ENCODE peak calls at places on chromosome 11, in five cellular contexts. A is upper lobe of left lung, I is adrenal gland, L is stomach, T is ovary. G is an unnamed sample.

GRCh38 chr11:130606781-130607511 is 158.5 kb downstream of the ADAMTS15 start:
- DNase-seq in A (no peak), I (no peak), L (no peak), T (peak), G (no peak)

GRCh38 chr11:95297680-95298452 is 66.9 kb upstream of the SESN3 start:
- DNase-seq in A (no peak), I (no peak), L (no peak), T (no peak), G (no peak)

GRCh38 chr11:87849216-87849615 is 326.0 kb downstream of the RAB38 start:
- DNase-seq in A (no peak), I (no peak), L (no peak), T (no peak), G (no peak)

GRCh38 chr11:69711824-69712801 is 8.3 kb upstream of the FGF19 start:
- DNase-seq in A (no peak), I (no peak), L (no peak), T (no peak), G (no peak)

GRCh38 chr11:97140885-97141494 is 751.2 kb downstream of the JRKL start:
- DNase-seq in A (no peak), I (no peak), L (no peak), T (no peak), G (no peak)

GRCh38 chr11:86629070-86629706 is 43.2 kb downstream of the ME3 start:
- DNase-seq in A (no peak), I (peak), L (no peak), T (peak), G (no peak)

GRCh38 chr11:76314741-76315090 is 66.2 kb downstream of the THAP12 start:
- DNase-seq in A (no peak), I (no peak), L (no peak), T (no peak), G (no peak)

GRCh38 chr11:34481307-34481706 is 32.3 kb downstream of the ELF5 start:
- DNase-seq in A (no peak), I (no peak), L (no peak), T (no peak), G (no peak)

GRCh38 chr11:65796726-65797601 is 10.1 kb downstream of the OVOL1 start:
- DNase-seq in A (peak), I (no peak), L (no peak), T (no peak), G (no peak)

GRCh38 chr11:2783536-2784082 is 83.8 kb upstream of the KCNQ1OT1 start:
- DNase-seq in A (no peak), I (no peak), L (no peak), T (no peak), G (no peak)

GRCh38 chr11:2528301-2529050 is 83.7 kb downstream of the KCNQ1 start:
- DNase-seq in A (peak), I (peak), L (no peak), T (peak), G (no peak)

GRCh38 chr11:75639752-75640151 is 29.1 kb downstream of the MAP6 start:
- DNase-seq in A (no peak), I (peak), L (peak), T (peak), G (peak)

GRCh38 chr11:62974848-62975522 is 9.8 kb downstream of the SLC22A6 start:
- DNase-seq in A (no peak), I (peak), L (peak), T (no peak), G (no peak)

GRCh38 chr11:25628030-25628429 is 703.9 kb upstream of the ANO3 start:
- DNase-seq in A (peak), I (no peak), L (no peak), T (no peak), G (no peak)

GRCh38 chr11:121649798-121650197 is 197.0 kb upstream of the SORL1-AS1 start:
- DNase-seq in A (no peak), I (no peak), L (no peak), T (no peak), G (no peak)

GRCh38 chr11:64344721-64345120 is 4.7 kb downstream of the CCDC88B start:
- DNase-seq in A (peak), I (no peak), L (no peak), T (no peak), G (no peak)

GRCh38 chr11:94128746-94129504 is at the start of gene PANX1:
- DNase-seq in A (peak), I (peak), L (peak), T (peak), G (peak)

GRCh38 chr11:117722074-117722473 is 74.9 kb downstream of the DSCAML1 start:
- DNase-seq in A (no peak), I (no peak), L (no peak), T (peak), G (no peak)

GRCh38 chr11:100674212-100674611 is 12.9 kb upstream of the ARHGAP42 start:
- DNase-seq in A (no peak), I (no peak), L (no peak), T (no peak), G (no peak)

GRCh38 chr11:70075836-70076235 is 2.3 kb upstream of the ANO1 start:
- DNase-seq in A (no peak), I (no peak), L (no peak), T (no peak), G (peak)

GRCh38 chr11:7637447-7638157 is 35.7 kb downstream of the CYB5R2 start:
- DNase-seq in A (no peak), I (no peak), L (no peak), T (peak), G (peak)

GRCh38 chr11:45384016-45384415 is 97.9 kb upstream of the SYT13 start:
- DNase-seq in A (no peak), I (no peak), L (no peak), T (no peak), G (no peak)

GRCh38 chr11:6640985-6641701 is 14.5 kb downstream of the DCHS1 start:
- DNase-seq in A (peak), I (no peak), L (no peak), T (no peak), G (no peak)

GRCh38 chr11:83158474-83158786 is 1.5 kb downstream of the PCF11 start:
- DNase-seq in A (no peak), I (no peak), L (no peak), T (no peak), G (no peak)
- TF ChIP-seq POLR2A in A (no peak), I (no peak), L (no peak), T (no peak), G (no peak)

DNA sequence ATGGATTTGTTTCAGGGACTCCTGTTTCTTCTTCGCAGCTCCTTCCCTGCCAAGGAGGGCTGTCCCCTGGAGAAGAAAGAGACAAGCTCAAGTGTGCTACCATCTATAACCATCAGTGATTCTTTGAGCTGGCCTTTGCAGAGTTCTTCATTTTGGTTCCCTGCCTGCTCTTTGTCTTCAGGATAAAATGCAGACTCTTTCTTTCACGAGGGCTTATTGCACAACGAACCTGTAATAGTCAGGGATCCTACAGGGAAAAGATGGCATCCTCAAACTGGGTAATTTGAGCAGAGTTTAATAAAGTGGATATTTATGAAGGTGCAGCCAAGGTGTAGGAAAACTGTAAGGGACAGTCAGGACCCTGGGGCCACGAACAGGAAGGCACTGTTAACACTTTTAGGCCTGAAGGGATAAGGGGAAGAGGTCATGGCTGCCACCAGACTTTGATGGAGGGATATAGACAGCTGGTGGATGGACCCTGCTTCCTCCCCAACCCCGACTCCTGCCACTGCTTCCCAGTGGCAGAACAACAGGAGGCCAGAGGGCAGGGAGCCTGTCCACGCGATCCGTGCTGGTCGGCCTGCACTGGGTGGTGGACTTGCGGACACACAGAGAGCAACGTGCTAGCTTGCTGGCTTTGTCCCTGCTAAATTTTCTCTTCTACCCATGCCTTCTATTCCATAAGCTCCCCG is 767.0 kb downstream of the NTM start:
- DNase-seq in A (peak), I (no peak), L (no peak), T (no peak), G (no peak)
- TF ChIP-seq POLR2A in A (no peak), I (no peak), L (no peak), T (no peak), G (no peak)

DNA sequence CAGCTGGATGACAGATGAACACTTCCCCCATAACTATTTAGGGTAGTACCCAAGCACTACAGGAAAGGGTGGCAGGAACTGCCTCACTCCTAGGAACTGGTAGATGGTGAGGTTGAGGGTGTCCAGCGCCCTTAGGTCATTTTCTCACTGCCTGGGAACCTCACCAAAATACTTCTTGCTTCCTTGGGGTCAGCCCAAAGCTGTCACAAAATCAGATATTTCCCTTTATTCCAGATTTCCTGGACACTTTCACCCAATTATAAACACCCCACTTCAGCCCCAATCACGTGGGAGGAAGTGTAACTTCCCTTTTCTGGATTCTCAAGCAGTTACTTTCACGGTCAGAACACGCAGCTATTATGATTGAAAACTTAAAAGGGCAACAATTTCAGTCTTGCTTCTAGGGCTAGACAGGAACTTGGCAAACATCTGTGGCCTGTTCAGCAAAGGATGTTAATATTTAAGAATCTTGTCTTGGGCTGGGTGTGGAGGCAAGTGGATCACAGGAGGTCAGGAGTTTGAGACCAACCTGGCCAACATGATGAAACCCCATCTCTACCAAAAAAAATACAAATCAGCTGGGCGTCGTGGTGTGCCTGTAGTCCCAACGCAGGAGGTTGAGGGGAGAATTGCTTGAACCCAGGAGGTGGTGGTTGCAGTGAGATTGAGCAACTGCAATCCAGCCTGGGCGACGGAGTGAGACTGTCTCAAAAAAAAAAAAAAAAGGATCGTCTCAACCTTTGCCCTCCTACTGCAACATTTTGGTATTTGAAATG is 4.0 kb downstream of the FTH1 start:
- DNase-seq in A (no peak), I (peak), L (no peak), T (peak), G (peak)
- TF ChIP-seq POLR2A in A (peak), I (peak), L (no peak), T (peak), G (no peak)

GRCh38 chr11:72222907-72223614 is 1.5 kb upstream of the INPPL1 start:
- DNase-seq in A (peak), I (peak), L (peak), T (peak), G (peak)
- TF ChIP-seq POLR2A in A (peak), I (peak), L (no peak), T (peak), G (no peak)

GRCh38 chr11:118921929-118922744 is 3.6 kb downstream of the BCL9L start:
- DNase-seq in A (peak), I (peak), L (peak), T (peak), G (peak)
- TF ChIP-seq POLR2A in A (peak), I (peak), L (peak), T (peak), G (no peak)

DNA sequence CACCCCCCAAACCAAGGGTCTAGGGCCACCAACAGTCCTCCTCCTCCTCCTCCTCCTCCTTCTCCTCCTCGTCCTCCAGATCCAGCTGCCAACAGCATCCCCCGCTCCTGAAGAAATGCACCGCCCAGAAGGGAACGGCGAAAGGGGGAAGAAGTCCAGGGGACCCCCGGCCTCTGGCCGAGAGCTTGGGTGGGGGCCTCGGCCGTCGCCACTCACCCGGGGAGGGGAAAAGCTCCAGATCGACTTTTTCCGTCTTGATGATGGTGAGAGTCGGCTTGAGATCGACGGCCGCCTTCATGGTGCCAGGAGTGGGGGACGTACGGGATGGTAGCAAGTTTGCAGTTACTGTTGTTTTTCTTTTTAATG is 65.7 kb downstream of the ETS1 start:
- DNase-seq in A (peak), I (no peak), L (no peak), T (peak), G (peak)
- TF ChIP-seq POLR2A in A (no peak), I (no peak), L (no peak), T (no peak), G (no peak)

G was measured in lower leg skin.